ENCODE peak calls at places on chromosome 9, in ten cellular contexts. One of them, this sample, is unnamed.

GRCh38 chr9:114386886-114387677 is 700 bp downstream of the AKNA start:
- DNase-seq in psoas muscle: no peak
- DNase-seq in SK-N-SH: no peak
- DNase-seq in BE2C: no peak
- DNase-seq in left ventricle myocardium inferior: no peak
- DNase-seq in astrocyte of the cerebellum: no peak
- DNase-seq in Panc1: no peak
- DNase-seq in foreskin fibroblast: peak; percentile 58
- DNase-seq in fibroblast of lung: peak; percentile 34
- DNase-seq in AG04450: no peak
- DNase-seq in this sample: no peak

GRCh38 chr9:107989544-107989943 is 500.0 kb upstream of the KLF4 start:
- DNase-seq in psoas muscle: peak; percentile 32
- DNase-seq in SK-N-SH: no peak
- DNase-seq in BE2C: no peak
- DNase-seq in left ventricle myocardium inferior: no peak
- DNase-seq in astrocyte of the cerebellum: no peak
- DNase-seq in Panc1: no peak
- DNase-seq in foreskin fibroblast: no peak
- DNase-seq in fibroblast of lung: peak; percentile 33
- DNase-seq in AG04450: no peak
- DNase-seq in this sample: peak; percentile 73

GRCh38 chr9:3526903-3527652 is 1.3 kb upstream of the RFX3 start:
- DNase-seq in psoas muscle: peak; percentile 47
- DNase-seq in SK-N-SH: peak; percentile 45
- DNase-seq in BE2C: peak; percentile 65
- DNase-seq in left ventricle myocardium inferior: no peak
- DNase-seq in astrocyte of the cerebellum: no peak
- DNase-seq in Panc1: no peak
- DNase-seq in foreskin fibroblast: no peak
- DNase-seq in fibroblast of lung: no peak
- DNase-seq in AG04450: no peak
- DNase-seq in this sample: no peak

GRCh38 chr9:130331573-130331972 is 66.0 kb downstream of the HMCN2 start:
- DNase-seq in psoas muscle: peak; percentile 87
- DNase-seq in SK-N-SH: no peak
- DNase-seq in BE2C: no peak
- DNase-seq in left ventricle myocardium inferior: peak; percentile 80
- DNase-seq in astrocyte of the cerebellum: peak; percentile 33
- DNase-seq in Panc1: no peak
- DNase-seq in foreskin fibroblast: peak; percentile 32
- DNase-seq in fibroblast of lung: peak; percentile 40
- DNase-seq in AG04450: peak; percentile 55
- DNase-seq in this sample: peak; percentile 3

GRCh38 chr9:98075332-98075805 is 18.8 kb downstream of the NANS start:
- DNase-seq in psoas muscle: no peak
- DNase-seq in SK-N-SH: no peak
- DNase-seq in BE2C: no peak
- DNase-seq in left ventricle myocardium inferior: no peak
- DNase-seq in astrocyte of the cerebellum: no peak
- DNase-seq in Panc1: no peak
- DNase-seq in foreskin fibroblast: peak; percentile 78
- DNase-seq in fibroblast of lung: peak; percentile 72
- DNase-seq in AG04450: peak; percentile 26
- DNase-seq in this sample: peak; percentile 79

GRCh38 chr9:21831841-21832509 is 29.5 kb downstream of the MTAP start:
- DNase-seq in psoas muscle: no peak
- DNase-seq in SK-N-SH: no peak
- DNase-seq in BE2C: no peak
- DNase-seq in left ventricle myocardium inferior: no peak
- DNase-seq in astrocyte of the cerebellum: peak; percentile 63
- DNase-seq in Panc1: no peak
- DNase-seq in foreskin fibroblast: peak; percentile 71
- DNase-seq in fibroblast of lung: peak; percentile 91
- DNase-seq in AG04450: peak; percentile 81
- DNase-seq in this sample: peak; percentile 87

GRCh38 chr9:95508242-95508967 is 8.4 kb downstream of the PTCH1 start:
- DNase-seq in psoas muscle: peak; percentile 53
- DNase-seq in SK-N-SH: peak; percentile 47
- DNase-seq in BE2C: peak; percentile 33
- DNase-seq in left ventricle myocardium inferior: no peak
- DNase-seq in astrocyte of the cerebellum: no peak
- DNase-seq in Panc1: no peak
- DNase-seq in foreskin fibroblast: peak; percentile 66
- DNase-seq in fibroblast of lung: no peak
- DNase-seq in AG04450: no peak
- DNase-seq in this sample: no peak

GRCh38 chr9:71647094-71647591 is 121.2 kb downstream of the CEMIP2 start:
- DNase-seq in psoas muscle: peak; percentile 72
- DNase-seq in SK-N-SH: no peak
- DNase-seq in BE2C: no peak
- DNase-seq in left ventricle myocardium inferior: peak; percentile 81
- DNase-seq in astrocyte of the cerebellum: peak; percentile 78
- DNase-seq in Panc1: no peak
- DNase-seq in foreskin fibroblast: peak; percentile 74
- DNase-seq in fibroblast of lung: peak; percentile 78
- DNase-seq in AG04450: peak; percentile 13
- DNase-seq in this sample: peak; percentile 25

GRCh38 chr9:16191237-16191636 is 638.4 kb downstream of the CCDC171 start:
- DNase-seq in psoas muscle: no peak
- DNase-seq in SK-N-SH: no peak
- DNase-seq in BE2C: no peak
- DNase-seq in left ventricle myocardium inferior: no peak
- DNase-seq in astrocyte of the cerebellum: no peak
- DNase-seq in Panc1: no peak
- DNase-seq in foreskin fibroblast: peak; percentile 57
- DNase-seq in fibroblast of lung: peak; percentile 60
- DNase-seq in AG04450: no peak
- DNase-seq in this sample: no peak

GRCh38 chr9:105475302-105475701 is 27.5 kb downstream of the FSD1L start:
- DNase-seq in psoas muscle: no peak
- DNase-seq in SK-N-SH: no peak
- DNase-seq in BE2C: no peak
- DNase-seq in left ventricle myocardium inferior: no peak
- DNase-seq in astrocyte of the cerebellum: peak; percentile 28
- DNase-seq in Panc1: no peak
- DNase-seq in foreskin fibroblast: peak; percentile 50
- DNase-seq in fibroblast of lung: peak; percentile 47
- DNase-seq in AG04450: no peak
- DNase-seq in this sample: no peak

GRCh38 chr9:27638716-27639115 is 65.4 kb upstream of the C9orf72 start:
- DNase-seq in psoas muscle: no peak
- DNase-seq in SK-N-SH: no peak
- DNase-seq in BE2C: no peak
- DNase-seq in left ventricle myocardium inferior: no peak
- DNase-seq in astrocyte of the cerebellum: no peak
- DNase-seq in Panc1: no peak
- DNase-seq in foreskin fibroblast: no peak
- DNase-seq in fibroblast of lung: no peak
- DNase-seq in AG04450: no peak
- DNase-seq in this sample: no peak

DNA sequence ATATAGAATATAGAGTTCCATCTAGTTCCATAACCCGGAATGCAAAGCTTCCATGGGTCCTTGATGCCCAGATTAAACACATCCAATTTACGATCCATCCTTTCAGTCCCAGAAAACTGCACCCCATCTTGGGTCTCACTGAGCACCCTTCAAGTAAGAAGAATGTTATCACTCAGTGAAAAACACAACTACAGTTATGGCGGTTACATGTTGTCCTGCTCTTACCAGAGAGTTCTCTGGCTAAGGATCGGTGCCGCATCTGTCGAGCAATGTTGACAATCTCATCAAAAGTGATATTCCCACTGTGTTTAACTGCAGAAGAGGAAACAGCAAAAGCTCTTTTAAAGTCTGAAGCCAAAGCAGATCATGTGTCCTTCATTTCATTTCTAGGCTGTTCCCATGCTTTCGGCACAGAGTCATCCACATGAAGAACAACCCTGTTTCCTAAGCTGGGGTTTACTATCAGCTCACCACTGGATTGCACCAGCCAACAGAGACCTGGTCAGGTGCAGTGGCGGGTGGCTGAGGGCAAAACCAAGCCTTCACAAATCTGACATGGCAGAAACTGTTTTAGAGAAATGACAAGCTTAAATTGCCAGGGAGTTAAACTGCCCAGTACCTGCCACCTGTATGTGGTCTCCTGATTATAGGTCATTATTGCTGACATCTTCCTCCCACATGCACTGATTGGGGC is 2.9 kb downstream of the RPL12 start:
- DNase-seq in psoas muscle: no peak
- DNase-seq in SK-N-SH: no peak
- DNase-seq in BE2C: no peak
- DNase-seq in left ventricle myocardium inferior: no peak
- DNase-seq in astrocyte of the cerebellum: no peak
- DNase-seq in Panc1: no peak
- DNase-seq in foreskin fibroblast: peak; percentile 24
- DNase-seq in fibroblast of lung: peak; percentile 18
- DNase-seq in AG04450: no peak
- DNase-seq in this sample: no peak
- H3K4me3 ChIP-seq in psoas muscle: peak overlapping the region; percentile 96
- H3K4me3 ChIP-seq in SK-N-SH: peak overlapping the region; percentile 99
- H3K4me3 ChIP-seq in BE2C: peak overlapping the region; percentile 94
- H3K4me3 ChIP-seq in left ventricle myocardium inferior: no peak overlapping the region
- H3K4me3 ChIP-seq in astrocyte of the cerebellum: peak overlapping the region; percentile 91
- H3K4me3 ChIP-seq in Panc1: peak overlapping the region; percentile 90
- H3K4me3 ChIP-seq in foreskin fibroblast: peak overlapping the region; percentile 6
- H3K4me3 ChIP-seq in fibroblast of lung: peak overlapping the region; percentile 62
- H3K4me3 ChIP-seq in AG04450: peak overlapping the region; percentile 96
- H3K4me3 ChIP-seq in this sample: peak overlapping the region; percentile 55

GRCh38 chr9:127629468-127630081 is 17.5 kb downstream of the STXBP1 start:
- DNase-seq in psoas muscle: no peak
- DNase-seq in SK-N-SH: no peak
- DNase-seq in BE2C: no peak
- DNase-seq in left ventricle myocardium inferior: no peak
- DNase-seq in astrocyte of the cerebellum: no peak
- DNase-seq in Panc1: no peak
- DNase-seq in foreskin fibroblast: peak; percentile 16
- DNase-seq in fibroblast of lung: peak; percentile 18
- DNase-seq in AG04450: no peak
- DNase-seq in this sample: no peak
- TF ChIP-seq CTCF in psoas muscle: no peak
- TF ChIP-seq CTCF in SK-N-SH: no peak
- TF ChIP-seq CTCF in BE2C: no peak
- TF ChIP-seq CTCF in left ventricle myocardium inferior: no peak
- TF ChIP-seq CTCF in astrocyte of the cerebellum: no peak
- TF ChIP-seq CTCF in Panc1: no peak
- TF ChIP-seq CTCF in foreskin fibroblast: no peak
- TF ChIP-seq CTCF in fibroblast of lung: peak; percentile 16
- TF ChIP-seq CTCF in AG04450: peak; percentile 18
- TF ChIP-seq CTCF in this sample: peak; percentile 28

GRCh38 chr9:133578524-133579230 is 30.5 kb downstream of the FAM163B start:
- DNase-seq in psoas muscle: no peak
- DNase-seq in SK-N-SH: no peak
- DNase-seq in BE2C: no peak
- DNase-seq in left ventricle myocardium inferior: no peak
- DNase-seq in astrocyte of the cerebellum: no peak
- DNase-seq in Panc1: no peak
- DNase-seq in foreskin fibroblast: no peak
- DNase-seq in fibroblast of lung: no peak
- DNase-seq in AG04450: no peak
- DNase-seq in this sample: no peak

GRCh38 chr9:133576591-133577462 is 32.4 kb downstream of the FAM163B start:
- DNase-seq in psoas muscle: no peak
- DNase-seq in SK-N-SH: no peak
- DNase-seq in BE2C: no peak
- DNase-seq in left ventricle myocardium inferior: no peak
- DNase-seq in astrocyte of the cerebellum: no peak
- DNase-seq in Panc1: no peak
- DNase-seq in foreskin fibroblast: no peak
- DNase-seq in fibroblast of lung: no peak
- DNase-seq in AG04450: no peak
- DNase-seq in this sample: no peak

GRCh38 chr9:133575673-133576590 is 33.3 kb downstream of the FAM163B start:
- DNase-seq in psoas muscle: no peak
- DNase-seq in SK-N-SH: no peak
- DNase-seq in BE2C: no peak
- DNase-seq in left ventricle myocardium inferior: no peak
- DNase-seq in astrocyte of the cerebellum: no peak
- DNase-seq in Panc1: no peak
- DNase-seq in foreskin fibroblast: no peak
- DNase-seq in fibroblast of lung: no peak
- DNase-seq in AG04450: no peak
- DNase-seq in this sample: no peak

GRCh38 chr9:133579231-133579560 is 30.0 kb downstream of the FAM163B start:
- DNase-seq in psoas muscle: no peak
- DNase-seq in SK-N-SH: no peak
- DNase-seq in BE2C: no peak
- DNase-seq in left ventricle myocardium inferior: no peak
- DNase-seq in astrocyte of the cerebellum: no peak
- DNase-seq in Panc1: no peak
- DNase-seq in foreskin fibroblast: no peak
- DNase-seq in fibroblast of lung: no peak
- DNase-seq in AG04450: no peak
- DNase-seq in this sample: no peak

GRCh38 chr9:133577463-133578112 is 31.6 kb downstream of the FAM163B start:
- DNase-seq in psoas muscle: no peak
- DNase-seq in SK-N-SH: no peak
- DNase-seq in BE2C: no peak
- DNase-seq in left ventricle myocardium inferior: no peak
- DNase-seq in astrocyte of the cerebellum: no peak
- DNase-seq in Panc1: no peak
- DNase-seq in foreskin fibroblast: no peak
- DNase-seq in fibroblast of lung: no peak
- DNase-seq in AG04450: no peak
- DNase-seq in this sample: no peak
- H3K4me3 ChIP-seq in psoas muscle: no peak overlapping the region
- H3K4me3 ChIP-seq in SK-N-SH: no peak overlapping the region
- H3K4me3 ChIP-seq in BE2C: no peak overlapping the region
- H3K4me3 ChIP-seq in left ventricle myocardium inferior: peak overlapping the region; percentile 39
- H3K4me3 ChIP-seq in astrocyte of the cerebellum: no peak overlapping the region
- H3K4me3 ChIP-seq in Panc1: no peak overlapping the region
- H3K4me3 ChIP-seq in foreskin fibroblast: no peak overlapping the region
- H3K4me3 ChIP-seq in fibroblast of lung: no peak overlapping the region
- H3K4me3 ChIP-seq in AG04450: no peak overlapping the region
- H3K4me3 ChIP-seq in this sample: no peak overlapping the region

DNA sequence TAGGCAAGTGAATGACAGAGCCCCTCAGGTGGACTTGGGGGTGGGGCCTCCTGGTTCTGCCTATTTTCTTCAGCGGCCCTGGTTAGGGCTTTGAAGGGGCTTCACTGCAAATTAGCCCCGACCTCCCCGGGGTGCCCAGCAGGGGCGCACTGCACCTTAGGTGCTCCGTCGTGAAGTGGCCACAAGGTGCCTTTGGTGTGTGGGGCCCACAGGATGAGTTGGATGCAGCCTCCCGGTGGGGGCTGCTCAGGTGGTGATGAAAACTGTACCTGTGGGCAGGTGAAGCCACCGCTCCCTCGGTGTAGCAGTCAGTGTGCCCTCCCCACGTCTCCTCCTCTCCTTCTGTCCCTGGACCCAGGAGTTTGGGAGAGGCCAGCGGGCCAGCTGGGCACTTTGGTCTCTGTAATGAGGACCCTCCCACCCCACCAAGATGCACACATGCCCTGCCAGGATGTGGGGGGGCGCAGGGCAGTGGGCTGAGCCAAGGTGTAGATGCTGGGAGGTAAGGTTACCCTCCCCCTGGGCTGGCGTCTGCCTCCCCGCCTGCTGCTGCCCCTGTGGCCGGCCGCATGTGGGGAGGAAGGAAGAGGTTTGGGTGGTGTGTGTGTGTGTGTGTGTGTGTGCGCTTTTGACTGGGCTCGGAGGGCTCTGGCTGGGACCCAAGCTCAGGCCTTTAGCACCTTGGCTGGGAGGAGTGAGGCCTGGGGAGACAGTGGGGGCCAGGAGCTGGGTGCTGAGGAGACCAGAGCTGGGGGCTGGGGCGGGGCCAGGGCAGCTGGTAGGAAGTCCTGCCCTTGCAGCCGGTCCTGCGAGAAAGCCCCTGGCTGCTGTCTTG is 55.6 kb downstream of the RXRA start:
- DNase-seq in psoas muscle: peak; percentile 73
- DNase-seq in SK-N-SH: peak; percentile 65
- DNase-seq in BE2C: no peak
- DNase-seq in left ventricle myocardium inferior: peak; percentile 61
- DNase-seq in astrocyte of the cerebellum: no peak
- DNase-seq in Panc1: no peak
- DNase-seq in foreskin fibroblast: no peak
- DNase-seq in fibroblast of lung: no peak
- DNase-seq in AG04450: no peak
- DNase-seq in this sample: no peak
- TF ChIP-seq CTCF in psoas muscle: no peak
- TF ChIP-seq CTCF in SK-N-SH: peak; percentile 34
- TF ChIP-seq CTCF in BE2C: peak; percentile 26
- TF ChIP-seq CTCF in left ventricle myocardium inferior: peak; percentile 31
- TF ChIP-seq CTCF in astrocyte of the cerebellum: no peak
- TF ChIP-seq CTCF in Panc1: no peak
- TF ChIP-seq CTCF in foreskin fibroblast: no peak
- TF ChIP-seq CTCF in fibroblast of lung: no peak
- TF ChIP-seq CTCF in AG04450: peak; percentile 22
- TF ChIP-seq CTCF in this sample: peak; percentile 4